ENCODE peak calls at places on chromosome 18, in four cellular contexts. C is cardiac fibroblast, D is AG04449, H is natural killer cell. V is an unnamed sample.

GRCh38 chr18:49878996-49879585 is 65.8 kb upstream of the ACAA2 start:
- DNase-seq in H (no peak), D (no peak), C (no peak), V (no peak)

GRCh38 chr18:11040823-11041712 is 108.3 kb downstream of the PIEZO2 start:
- DNase-seq in C (peak; percentile 75), H (no peak), D (no peak), V (no peak)

GRCh38 chr18:76359909-76360308 is 135.1 kb downstream of the ZNF516 start:
- DNase-seq in H (no peak), D (no peak), C (no peak), V (no peak)

GRCh38 chr18:34965108-34965507 is 76.1 kb upstream of the MAPRE2 start:
- DNase-seq in D (no peak), H (no peak), C (no peak), V (no peak)

GRCh38 chr18:77065221-77065981 is 67.2 kb downstream of the MBP start:
- DNase-seq in C (peak; percentile 97), H (peak; percentile 55), D (peak; percentile 65), V (peak; percentile 97)

GRCh38 chr18:5503740-5504139 is 40.1 kb downstream of the EPB41L3 start:
- DNase-seq in H (no peak), D (no peak), C (no peak), V (no peak)

GRCh38 chr18:48818329-48819254 is 132.2 kb downstream of the SMAD7 start:
- DNase-seq in C (no peak), D (no peak), H (peak; percentile 13), V (no peak)

GRCh38 chr18:3482258-3482657 is 32.3 kb downstream of the TGIF1 start:
- DNase-seq in C (no peak), H (no peak), D (no peak), V (no peak)

GRCh38 chr18:33916200-33916599 is 308.5 kb downstream of the NOL4 start:
- DNase-seq in D (no peak), H (no peak), C (no peak), V (no peak)

GRCh38 chr18:77208969-77209368 is 40.7 kb upstream of the GALR1 start:
- DNase-seq in D (no peak), C (peak; percentile 65), H (no peak), V (peak; percentile 77)

GRCh38 chr18:7927119-7927518 is 360.0 kb downstream of the PTPRM start:
- DNase-seq in C (peak; percentile 29), H (no peak), D (no peak), V (no peak)

GRCh38 chr18:12939161-12939560 is 8.7 kb upstream of the SEH1L start:
- DNase-seq in D (no peak), H (no peak), C (no peak), V (no peak)

GRCh38 chr18:3061581-3062416 is 48.9 kb upstream of the LPIN2 start:
- DNase-seq in H (peak; percentile 50), C (no peak), D (no peak), V (no peak)

GRCh38 chr18:36808681-36809080 is 20.1 kb downstream of the TPGS2 start:
- DNase-seq in C (peak; percentile 33), H (no peak), D (peak; percentile 63), V (no peak)

GRCh38 chr18:79465392-79465991 is 69.8 kb downstream of the NFATC1 start:
- DNase-seq in H (no peak), C (no peak), D (no peak), V (no peak)

GRCh38 chr18:23828426-23828825 is 139.2 kb downstream of the LAMA3 start:
- DNase-seq in D (no peak), C (peak; percentile 89), H (peak; percentile 40), V (no peak)

GRCh38 chr18:24373331-24373730 is 24.3 kb downstream of the OSBPL1A start:
- DNase-seq in D (no peak), H (no peak), C (no peak), V (no peak)

GRCh38 chr18:10838594-10838993 is 310.8 kb downstream of the PIEZO2 start:
- DNase-seq in D (no peak), H (no peak), C (peak; percentile 48), V (no peak)

GRCh38 chr18:22074343-22075070 is 94.9 kb upstream of the GATA6 start:
- DNase-seq in H (no peak), C (no peak), D (no peak), V (no peak)

GRCh38 chr18:70207181-70207580 is 1.7 kb upstream of the RTTN start:
- DNase-seq in H (no peak), D (no peak), C (no peak), V (no peak)
- TF ChIP-seq CTCF in H (no peak), D (no peak), C (no peak), V (no peak)

DNA sequence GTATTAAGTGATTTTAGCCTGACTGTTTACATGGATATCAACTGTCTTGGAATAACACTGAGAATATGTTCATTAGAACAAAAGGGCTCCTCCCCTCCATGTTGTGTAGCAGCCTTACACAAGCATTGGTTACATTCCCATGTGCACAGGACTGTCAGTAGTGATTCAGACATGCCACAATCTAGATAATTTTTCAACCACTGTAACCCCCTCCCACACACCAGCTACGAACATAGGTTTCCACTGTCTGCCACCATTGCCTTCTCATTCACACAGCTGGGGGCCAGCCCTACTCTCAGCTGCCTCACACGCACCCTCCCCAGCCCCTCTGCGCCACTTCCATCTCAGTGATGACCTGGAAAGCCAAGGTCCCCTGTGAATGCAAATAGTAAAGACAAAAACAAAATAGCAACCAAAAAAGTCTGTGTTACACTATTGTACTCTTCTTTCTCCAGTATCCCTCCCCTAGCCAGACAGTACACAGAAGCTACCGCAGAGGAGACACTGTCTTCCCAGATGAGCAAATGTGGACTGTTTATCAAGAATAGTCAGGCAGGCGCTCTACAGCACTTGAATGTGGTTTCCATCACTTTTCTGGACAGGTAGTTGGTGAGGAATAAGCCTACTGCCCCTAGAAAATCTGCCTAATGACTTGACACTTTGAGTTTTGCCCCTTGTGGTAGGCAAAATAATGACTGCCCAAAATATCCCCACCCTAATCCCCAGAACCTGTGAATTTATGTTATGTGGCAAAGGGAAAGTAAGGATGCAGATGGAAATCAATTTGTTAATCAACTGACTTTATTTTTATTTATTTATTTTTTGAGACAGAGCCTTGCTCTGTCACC is 27.9 kb upstream of the TYMS start:
- DNase-seq in H (no peak), C (no peak), D (no peak), V (no peak)
- TF ChIP-seq CTCF in H (no peak), C (no peak), D (no peak), V (peak; percentile 20)

GRCh38 chr18:31610841-31611240 is 19.2 kb downstream of the TTR start:
- DNase-seq in C (peak; percentile 15), H (no peak), D (no peak), V (no peak)
- TF ChIP-seq CTCF in C (peak; percentile 13), H (peak; percentile 18), D (no peak), V (no peak)

DNA sequence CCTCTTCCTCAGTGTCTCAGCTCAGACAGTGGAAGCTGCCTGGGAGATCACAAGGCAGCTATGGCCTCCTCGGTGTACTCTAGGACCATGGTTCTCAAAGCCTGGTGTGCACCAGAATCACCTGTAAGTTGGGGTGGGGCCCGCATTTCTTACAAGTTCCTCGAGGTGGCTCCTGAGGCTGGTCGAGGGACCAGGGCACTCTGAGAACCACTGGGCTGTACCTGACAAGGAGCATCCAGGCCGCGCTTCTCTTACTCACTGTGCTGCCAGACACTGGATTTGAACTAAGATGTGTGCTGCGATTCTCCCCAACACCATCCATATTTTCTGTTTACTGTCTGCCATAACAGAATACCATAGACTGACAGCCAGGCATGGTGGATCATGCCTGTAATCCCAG is 59.5 kb downstream of the DIPK1C start:
- DNase-seq in H (no peak), C (no peak), D (no peak), V (no peak)
- TF ChIP-seq CTCF in H (no peak), C (no peak), D (no peak), V (no peak)

GRCh38 chr18:47545613-47546012 is 294.2 kb upstream of the SKOR2 start:
- DNase-seq in D (no peak), C (no peak), H (no peak), V (no peak)
- TF ChIP-seq CTCF in D (no peak), C (no peak), H (no peak), V (no peak)